ENCODE peak calls at places on chromosomes 4 and X, in five cellular contexts. N is tibial artery, J is choroid plexus epithelial cell, D is endodermal cell, U is kidney epithelial cell. W is an unnamed sample.

GRCh38 chrX:112832481-112833095 is 8.0 kb downstream of the AMOT start:
- DNase-seq in N (no peak), J (no peak), D (peak; percentile 82), U (no peak), W (no peak)

GRCh38 chr4:129140521-129140920 is 44.6 kb downstream of the C4orf33 start:
- DNase-seq in N (no peak), J (peak; percentile 37), D (no peak), U (no peak), W (no peak)

GRCh38 chr4:114334808-114335739 is 263.5 kb upstream of the UGT8 start:
- DNase-seq in N (no peak), J (no peak), D (no peak), U (no peak), W (no peak)

GRCh38 chr4:42397635-42398447 is 553 bp downstream of the SHISA3 start:
- DNase-seq in N (no peak), J (no peak), D (peak; percentile 83), U (no peak), W (no peak)

GRCh38 chrX:35664838-35665237 is 133.3 kb upstream of the MAGEB16 start:
- DNase-seq in N (no peak), J (no peak), D (no peak), U (no peak), W (no peak)

GRCh38 chr4:153684182-153685073 is at the start of gene TLR2:
- DNase-seq in N (peak; percentile 88), J (peak; percentile 25), D (peak; percentile 89), U (no peak), W (no peak)

GRCh38 chrX:22760513-22761057 is 239.2 kb upstream of the DDX53 start:
- DNase-seq in N (no peak), J (peak; percentile 18), D (no peak), U (no peak), W (no peak)

GRCh38 chr4:104044369-104044768 is 324.6 kb upstream of the TACR3 start:
- DNase-seq in N (no peak), J (no peak), D (no peak), U (no peak), W (no peak)

GRCh38 chr4:113809313-113809712 is 47.8 kb upstream of the CAMK2D start:
- DNase-seq in N (peak; percentile 71), J (peak; percentile 15), D (no peak), U (no peak), W (no peak)

GRCh38 chr4:702618-703048 is 3.0 kb upstream of the PCGF3 start:
- DNase-seq in N (no peak), J (no peak), D (no peak), U (no peak), W (no peak)

GRCh38 chr4:144646523-144647094 is 653 bp downstream of the HHIP start:
- DNase-seq in N (no peak), J (peak; percentile 24), D (peak; percentile 68), U (no peak), W (no peak)

GRCh38 chr4:1209821-1210220 is 37.4 kb upstream of the SPON2 start:
- DNase-seq in N (peak; percentile 88), J (peak; percentile 72), D (no peak), U (no peak), W (no peak)

DNA sequence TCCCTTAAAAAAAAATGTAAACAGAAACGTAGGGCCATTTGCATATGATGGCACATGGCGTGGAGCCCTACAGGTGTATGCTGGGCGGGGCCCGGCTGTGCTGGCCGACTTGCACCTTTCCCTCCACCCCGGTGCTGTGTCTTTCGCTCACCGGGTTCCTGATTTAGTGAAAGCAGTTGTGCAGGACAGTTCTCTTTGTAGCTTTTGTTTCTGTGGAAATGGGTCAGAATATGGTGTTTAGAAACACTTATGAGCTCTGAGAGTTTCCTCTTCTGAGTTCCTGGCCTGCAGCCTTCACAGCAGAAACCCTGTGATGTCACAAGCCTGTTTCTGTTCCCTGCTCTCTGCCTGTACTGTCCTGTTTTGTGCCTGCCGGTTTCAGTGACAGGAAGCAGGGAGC is 22.5 kb upstream of the MSANTD1 start:
- DNase-seq in N (peak; percentile 51), J (no peak), D (no peak), U (no peak), W (no peak)
- H3K4me3 ChIP-seq in N (no peak overlapping the region), J (no peak overlapping the region), D (no peak overlapping the region), U (no peak overlapping the region), W (no peak overlapping the region)

GRCh38 chr4:93203708-93204107 is 624.8 kb upstream of the ATOH1 start:
- DNase-seq in N (no peak), J (no peak), D (peak; percentile 59), U (no peak), W (no peak)

GRCh38 chr4:93201471-93201870 is 627.1 kb upstream of the ATOH1 start:
- DNase-seq in N (no peak), J (no peak), D (no peak), U (no peak), W (no peak)

GRCh38 chr4:93199492-93199891 is 629.1 kb upstream of the ATOH1 start:
- DNase-seq in N (no peak), J (peak; percentile 75), D (peak; percentile 75), U (peak; percentile 4), W (peak; percentile 9)
- TF ChIP-seq CTCF in N (no peak), J (peak; percentile 74), D (peak; percentile 79), U (peak; percentile 51), W (peak; percentile 21)

DNA sequence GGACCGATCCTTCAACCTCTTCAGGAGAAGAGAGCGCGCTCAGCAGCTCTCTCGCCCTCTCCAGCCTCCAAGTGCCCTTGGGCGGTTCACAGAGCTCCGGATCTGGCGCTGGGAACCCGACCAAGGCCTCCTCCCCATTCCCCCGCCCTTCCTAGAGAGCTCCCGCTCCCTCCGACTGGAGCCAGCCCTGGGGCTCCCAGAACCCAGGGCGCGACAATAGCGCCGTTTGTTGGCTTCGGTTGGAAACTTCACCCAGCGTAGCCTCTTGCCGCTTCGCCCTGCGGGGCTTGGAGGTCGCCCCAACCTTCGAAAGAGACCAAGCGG is 3.1 kb upstream of the SOX3 start:
- DNase-seq in N (no peak), J (no peak), D (peak; percentile 93), U (no peak), W (no peak)
- H3K4me3 ChIP-seq in N (no peak overlapping the region), J (no peak overlapping the region), D (peak overlapping the region; percentile 58), U (no peak overlapping the region), W (no peak overlapping the region)

GRCh38 chrX:71282514-71283408 is 674 bp upstream of the NONO start:
- DNase-seq in N (no peak), J (peak; percentile 56), D (no peak), U (peak; percentile 51), W (peak; percentile 17)
- TF ChIP-seq CTCF in N (no peak), J (no peak), D (no peak), U (no peak), W (no peak)

GRCh38 chr4:6271206-6271605 is 1.6 kb downstream of the WFS1 start:
- DNase-seq in N (no peak), J (no peak), D (no peak), U (no peak), W (no peak)
- H3K4me3 ChIP-seq in N (peak overlapping the region; percentile 84), J (peak overlapping the region; percentile 5), D (no peak overlapping the region), U (no peak overlapping the region), W (no peak overlapping the region)